ENCODE peak calls at places on chromosome 9, in eight cellular contexts. One of them, this sample, is unnamed.

GRCh38 chr9:127783111-127783621 is 2.7 kb upstream of the CDK9 start:
- DNase-seq in stimulated activated CD8-positive, alpha-beta memory T cell treated with anti-CD3 and anti-CD28 coated beads, Interleukin-7, amount 100 ng/mL, for 24 hours: peak
- DNase-seq in aorta: peak
- DNase-seq in activated effector memory CD4-positive, alpha-beta T cell treated with anti-CD3 and anti-CD28 coated beads, Interleukin-2, amount 50 U/mL, for 16 hours: peak
- DNase-seq in neural progenitor cell: peak
- DNase-seq in HFFc6: no peak
- DNase-seq in gastrocnemius medialis: no peak
- DNase-seq in AG10803: no peak
- DNase-seq in this sample: peak

GRCh38 chr9:132970306-132971062 is 8.0 kb upstream of the GFI1B start:
- DNase-seq in stimulated activated CD8-positive, alpha-beta memory T cell treated with anti-CD3 and anti-CD28 coated beads, Interleukin-7, amount 100 ng/mL, for 24 hours: no peak
- DNase-seq in aorta: peak
- DNase-seq in activated effector memory CD4-positive, alpha-beta T cell treated with anti-CD3 and anti-CD28 coated beads, Interleukin-2, amount 50 U/mL, for 16 hours: no peak
- DNase-seq in neural progenitor cell: no peak
- DNase-seq in HFFc6: no peak
- DNase-seq in gastrocnemius medialis: no peak
- DNase-seq in AG10803: no peak
- DNase-seq in this sample: no peak

GRCh38 chr9:124108216-124108615 is 96.6 kb downstream of the LHX2 start:
- DNase-seq in stimulated activated CD8-positive, alpha-beta memory T cell treated with anti-CD3 and anti-CD28 coated beads, Interleukin-7, amount 100 ng/mL, for 24 hours: no peak
- DNase-seq in aorta: no peak
- DNase-seq in activated effector memory CD4-positive, alpha-beta T cell treated with anti-CD3 and anti-CD28 coated beads, Interleukin-2, amount 50 U/mL, for 16 hours: no peak
- DNase-seq in neural progenitor cell: no peak
- DNase-seq in HFFc6: no peak
- DNase-seq in gastrocnemius medialis: no peak
- DNase-seq in AG10803: no peak
- DNase-seq in this sample: no peak

GRCh38 chr9:72210522-72210921 is 61.3 kb downstream of the GDA start:
- DNase-seq in stimulated activated CD8-positive, alpha-beta memory T cell treated with anti-CD3 and anti-CD28 coated beads, Interleukin-7, amount 100 ng/mL, for 24 hours: no peak
- DNase-seq in aorta: no peak
- DNase-seq in activated effector memory CD4-positive, alpha-beta T cell treated with anti-CD3 and anti-CD28 coated beads, Interleukin-2, amount 50 U/mL, for 16 hours: no peak
- DNase-seq in neural progenitor cell: no peak
- DNase-seq in HFFc6: no peak
- DNase-seq in gastrocnemius medialis: no peak
- DNase-seq in AG10803: no peak
- DNase-seq in this sample: no peak

GRCh38 chr9:125700791-125701190 is 6.2 kb downstream of the MAPKAP1 start:
- DNase-seq in stimulated activated CD8-positive, alpha-beta memory T cell treated with anti-CD3 and anti-CD28 coated beads, Interleukin-7, amount 100 ng/mL, for 24 hours: no peak
- DNase-seq in aorta: no peak
- DNase-seq in activated effector memory CD4-positive, alpha-beta T cell treated with anti-CD3 and anti-CD28 coated beads, Interleukin-2, amount 50 U/mL, for 16 hours: peak
- DNase-seq in neural progenitor cell: no peak
- DNase-seq in HFFc6: no peak
- DNase-seq in gastrocnemius medialis: no peak
- DNase-seq in AG10803: peak
- DNase-seq in this sample: no peak

GRCh38 chr9:20898885-20899554 is 132.4 kb downstream of the HACD4 start:
- DNase-seq in stimulated activated CD8-positive, alpha-beta memory T cell treated with anti-CD3 and anti-CD28 coated beads, Interleukin-7, amount 100 ng/mL, for 24 hours: no peak
- DNase-seq in aorta: no peak
- DNase-seq in activated effector memory CD4-positive, alpha-beta T cell treated with anti-CD3 and anti-CD28 coated beads, Interleukin-2, amount 50 U/mL, for 16 hours: no peak
- DNase-seq in neural progenitor cell: no peak
- DNase-seq in HFFc6: peak
- DNase-seq in gastrocnemius medialis: no peak
- DNase-seq in AG10803: no peak
- DNase-seq in this sample: no peak

GRCh38 chr9:70422371-70423043 is 8.1 kb upstream of the KLF9 start:
- DNase-seq in stimulated activated CD8-positive, alpha-beta memory T cell treated with anti-CD3 and anti-CD28 coated beads, Interleukin-7, amount 100 ng/mL, for 24 hours: no peak
- DNase-seq in aorta: no peak
- DNase-seq in activated effector memory CD4-positive, alpha-beta T cell treated with anti-CD3 and anti-CD28 coated beads, Interleukin-2, amount 50 U/mL, for 16 hours: no peak
- DNase-seq in neural progenitor cell: no peak
- DNase-seq in HFFc6: no peak
- DNase-seq in gastrocnemius medialis: no peak
- DNase-seq in AG10803: no peak
- DNase-seq in this sample: no peak

GRCh38 chr9:128689820-128690683 is 1.0 kb downstream of the SET start:
- DNase-seq in stimulated activated CD8-positive, alpha-beta memory T cell treated with anti-CD3 and anti-CD28 coated beads, Interleukin-7, amount 100 ng/mL, for 24 hours: no peak
- DNase-seq in aorta: peak
- DNase-seq in activated effector memory CD4-positive, alpha-beta T cell treated with anti-CD3 and anti-CD28 coated beads, Interleukin-2, amount 50 U/mL, for 16 hours: peak
- DNase-seq in neural progenitor cell: peak
- DNase-seq in HFFc6: no peak
- DNase-seq in gastrocnemius medialis: no peak
- DNase-seq in AG10803: peak
- DNase-seq in this sample: no peak

GRCh38 chr9:127895811-127896210 is 3.6 kb downstream of the ST6GALNAC6 start:
- DNase-seq in stimulated activated CD8-positive, alpha-beta memory T cell treated with anti-CD3 and anti-CD28 coated beads, Interleukin-7, amount 100 ng/mL, for 24 hours: no peak
- DNase-seq in aorta: no peak
- DNase-seq in activated effector memory CD4-positive, alpha-beta T cell treated with anti-CD3 and anti-CD28 coated beads, Interleukin-2, amount 50 U/mL, for 16 hours: no peak
- DNase-seq in neural progenitor cell: no peak
- DNase-seq in HFFc6: no peak
- DNase-seq in gastrocnemius medialis: no peak
- DNase-seq in AG10803: no peak
- DNase-seq in this sample: no peak

GRCh38 chr9:99234618-99235017 is 12.5 kb downstream of the SEC61B start:
- DNase-seq in stimulated activated CD8-positive, alpha-beta memory T cell treated with anti-CD3 and anti-CD28 coated beads, Interleukin-7, amount 100 ng/mL, for 24 hours: no peak
- DNase-seq in aorta: no peak
- DNase-seq in activated effector memory CD4-positive, alpha-beta T cell treated with anti-CD3 and anti-CD28 coated beads, Interleukin-2, amount 50 U/mL, for 16 hours: no peak
- DNase-seq in neural progenitor cell: no peak
- DNase-seq in HFFc6: no peak
- DNase-seq in gastrocnemius medialis: peak
- DNase-seq in AG10803: no peak
- DNase-seq in this sample: no peak

GRCh38 chr9:113742878-113743277 is 133.2 kb upstream of the ZNF618 start:
- DNase-seq in stimulated activated CD8-positive, alpha-beta memory T cell treated with anti-CD3 and anti-CD28 coated beads, Interleukin-7, amount 100 ng/mL, for 24 hours: no peak
- DNase-seq in aorta: no peak
- DNase-seq in activated effector memory CD4-positive, alpha-beta T cell treated with anti-CD3 and anti-CD28 coated beads, Interleukin-2, amount 50 U/mL, for 16 hours: no peak
- DNase-seq in neural progenitor cell: no peak
- DNase-seq in HFFc6: no peak
- DNase-seq in gastrocnemius medialis: no peak
- DNase-seq in AG10803: no peak
- DNase-seq in this sample: no peak